ENCODE peak calls at places on chromosomes 4 and X, in nine cellular contexts. One of them, this sample, is unnamed.

GRCh38 chr4:136653640-136654406 is 878.5 kb downstream of the PCDH18 start:
- DNase-seq in kidney tubule cell: no peak
- DNase-seq in M059J: no peak
- DNase-seq in AG10803: no peak
- DNase-seq in MG63: no peak
- DNase-seq in NCI-H2029: no peak
- DNase-seq in amygdala: no peak
- DNase-seq in hepatocyte: no peak
- DNase-seq in heart left ventricle: no peak
- DNase-seq in this sample: no peak

GRCh38 chr4:119268466-119268865 is 53.5 kb downstream of the FABP2 start:
- DNase-seq in heart left ventricle: no peak
- DNase-seq in NCI-H2029: no peak
- DNase-seq in AG10803: peak; percentile 25
- DNase-seq in kidney tubule cell: peak; percentile 9
- DNase-seq in hepatocyte: no peak
- DNase-seq in amygdala: no peak
- DNase-seq in MG63: no peak
- DNase-seq in M059J: peak; percentile 27
- DNase-seq in this sample: no peak

GRCh38 chr4:66555301-66555700 is 885.0 kb upstream of the EPHA5 start:
- DNase-seq in heart left ventricle: no peak
- DNase-seq in NCI-H2029: no peak
- DNase-seq in amygdala: no peak
- DNase-seq in AG10803: peak; percentile 33
- DNase-seq in hepatocyte: no peak
- DNase-seq in kidney tubule cell: no peak
- DNase-seq in M059J: peak; percentile 85
- DNase-seq in MG63: peak; percentile 5
- DNase-seq in this sample: no peak

GRCh38 chr4:1234296-1234695 is 14.6 kb downstream of the CTBP1 start:
- DNase-seq in M059J: no peak
- DNase-seq in hepatocyte: peak; percentile 41
- DNase-seq in AG10803: peak; percentile 56
- DNase-seq in heart left ventricle: peak; percentile 37
- DNase-seq in kidney tubule cell: no peak
- DNase-seq in amygdala: no peak
- DNase-seq in MG63: no peak
- DNase-seq in NCI-H2029: no peak
- DNase-seq in this sample: no peak

GRCh38 chr4:128528793-128529553 is 241.4 kb upstream of the PGRMC2 start:
- DNase-seq in M059J: peak; percentile 97
- DNase-seq in AG10803: peak; percentile 100
- DNase-seq in amygdala: no peak
- DNase-seq in heart left ventricle: no peak
- DNase-seq in kidney tubule cell: peak; percentile 100
- DNase-seq in NCI-H2029: no peak
- DNase-seq in MG63: peak; percentile 77
- DNase-seq in hepatocyte: peak; percentile 74
- DNase-seq in this sample: no peak

GRCh38 chr4:172142331-172142738 is 329.1 kb downstream of the GALNTL6 start:
- DNase-seq in M059J: no peak
- DNase-seq in AG10803: peak; percentile 69
- DNase-seq in MG63: no peak
- DNase-seq in NCI-H2029: no peak
- DNase-seq in amygdala: no peak
- DNase-seq in kidney tubule cell: peak; percentile 45
- DNase-seq in heart left ventricle: no peak
- DNase-seq in hepatocyte: no peak
- DNase-seq in this sample: no peak

GRCh38 chrX:96907888-96908287 is 24.2 kb downstream of the RPA4 start:
- DNase-seq in amygdala: no peak
- DNase-seq in MG63: no peak
- DNase-seq in kidney tubule cell: no peak
- DNase-seq in heart left ventricle: no peak
- DNase-seq in M059J: no peak
- DNase-seq in AG10803: no peak
- DNase-seq in hepatocyte: no peak
- DNase-seq in NCI-H2029: no peak
- DNase-seq in this sample: no peak

GRCh38 chrX:137428251-137428661 is 137.7 kb upstream of the ZIC3 start:
- DNase-seq in amygdala: no peak
- DNase-seq in heart left ventricle: no peak
- DNase-seq in kidney tubule cell: no peak
- DNase-seq in M059J: no peak
- DNase-seq in NCI-H2029: no peak
- DNase-seq in MG63: no peak
- DNase-seq in hepatocyte: no peak
- DNase-seq in AG10803: no peak
- DNase-seq in this sample: no peak

GRCh38 chrX:69107231-69107739 is 58.0 kb downstream of the PJA1 start:
- DNase-seq in MG63: no peak
- DNase-seq in amygdala: no peak
- DNase-seq in heart left ventricle: peak; percentile 39
- DNase-seq in NCI-H2029: no peak
- DNase-seq in hepatocyte: peak; percentile 86
- DNase-seq in kidney tubule cell: peak; percentile 16
- DNase-seq in AG10803: no peak
- DNase-seq in M059J: no peak
- DNase-seq in this sample: no peak

GRCh38 chr4:154414796-154415195 is 76.8 kb downstream of the DCHS2 start:
- DNase-seq in MG63: no peak
- DNase-seq in hepatocyte: no peak
- DNase-seq in amygdala: no peak
- DNase-seq in kidney tubule cell: no peak
- DNase-seq in AG10803: no peak
- DNase-seq in M059J: no peak
- DNase-seq in NCI-H2029: no peak
- DNase-seq in heart left ventricle: no peak
- DNase-seq in this sample: no peak

GRCh38 chr4:16083217-16084191 is at the start of gene PROM1:
- DNase-seq in kidney tubule cell: peak; percentile 77
- DNase-seq in heart left ventricle: peak; percentile 35
- DNase-seq in MG63: peak; percentile 3
- DNase-seq in NCI-H2029: peak; percentile 50
- DNase-seq in M059J: no peak
- DNase-seq in AG10803: no peak
- DNase-seq in hepatocyte: peak; percentile 57
- DNase-seq in amygdala: no peak
- DNase-seq in this sample: no peak

GRCh38 chrX:29890004-29890403 is 325.4 kb upstream of the MAGEB2 start:
- DNase-seq in amygdala: no peak
- DNase-seq in hepatocyte: no peak
- DNase-seq in MG63: no peak
- DNase-seq in M059J: peak; percentile 69
- DNase-seq in NCI-H2029: no peak
- DNase-seq in AG10803: peak; percentile 2
- DNase-seq in heart left ventricle: no peak
- DNase-seq in kidney tubule cell: no peak
- DNase-seq in this sample: no peak

GRCh38 chr4:103011378-103012025 is 8.0 kb downstream of the SLC9B1 start:
- DNase-seq in AG10803: peak; percentile 67
- DNase-seq in MG63: no peak
- DNase-seq in amygdala: no peak
- DNase-seq in kidney tubule cell: peak; percentile 65
- DNase-seq in NCI-H2029: no peak
- DNase-seq in hepatocyte: peak; percentile 8
- DNase-seq in heart left ventricle: no peak
- DNase-seq in M059J: peak; percentile 66
- DNase-seq in this sample: no peak

GRCh38 chrX:40104649-40105015 is 6.9 kb upstream of the BCOR start:
- DNase-seq in hepatocyte: peak; percentile 82
- DNase-seq in NCI-H2029: no peak
- DNase-seq in AG10803: peak; percentile 68
- DNase-seq in amygdala: no peak
- DNase-seq in MG63: peak; percentile 81
- DNase-seq in M059J: peak; percentile 79
- DNase-seq in kidney tubule cell: peak; percentile 77
- DNase-seq in heart left ventricle: peak; percentile 61
- DNase-seq in this sample: no peak

This sample was measured in tibial nerve.